ENCODE peak calls at places on chromosomes 11 and 22, in nine cellular contexts. O, W, K, G, B, U, I, Y and R are unnamed samples.

GRCh38 chr11:5247479-5248192 is 2.0 kb downstream of the HBG1 start:
- DNase-seq in O (no peak), W (no peak), K (no peak), G (no peak), B (no peak), U (no peak), I (no peak), Y (no peak), R (no peak)

GRCh38 chr11:87176044-87176443 is 138.3 kb downstream of the TMEM135 start:
- DNase-seq in O (no peak), W (no peak), K (no peak), G (peak; percentile 18), B (no peak), U (peak; percentile 49), I (no peak), Y (no peak), R (no peak)

GRCh38 chr22:37166675-37167066 is 17.0 kb upstream of the IL2RB start:
- DNase-seq in O (peak; percentile 88), W (no peak), K (peak; percentile 90), G (no peak), B (peak; percentile 88), U (peak; percentile 95), I (peak; percentile 91), Y (peak; percentile 92), R (peak; percentile 75)

GRCh38 chr22:27045103-27045940 is 387.9 kb downstream of the MIAT start:
- DNase-seq in O (no peak), W (peak; percentile 17), K (no peak), G (peak; percentile 83), B (no peak), U (no peak), I (no peak), Y (no peak), R (no peak)

GRCh38 chr22:47561115-47561675 is 798.7 kb downstream of the TBC1D22A start:
- DNase-seq in O (no peak), W (no peak), K (no peak), G (no peak), B (no peak), U (no peak), I (no peak), Y (no peak), R (no peak)

GRCh38 chr11:100800202-100800601 is 113.1 kb downstream of the ARHGAP42 start:
- DNase-seq in O (no peak), W (no peak), K (no peak), G (no peak), B (no peak), U (no peak), I (no peak), Y (no peak), R (no peak)

GRCh38 chr11:46176421-46176820 is 55.2 kb upstream of the PHF21A start:
- DNase-seq in O (no peak), W (no peak), K (no peak), G (no peak), B (no peak), U (no peak), I (peak; percentile 33), Y (no peak), R (no peak)

GRCh38 chr11:106727261-106727660 is 291.0 kb downstream of the GUCY1A2 start:
- DNase-seq in O (no peak), W (no peak), K (no peak), G (no peak), B (no peak), U (no peak), I (no peak), Y (no peak), R (no peak)

GRCh38 chr22:27438271-27438980 is 363.1 kb downstream of the MN1 start:
- DNase-seq in O (no peak), W (no peak), K (no peak), G (no peak), B (no peak), U (peak; percentile 53), I (no peak), Y (no peak), R (no peak)

GRCh38 chr11:126214446-126215240 is 3.1 kb downstream of the FAM118B start:
- DNase-seq in O (no peak), W (no peak), K (no peak), G (no peak), B (peak; percentile 48), U (no peak), I (peak; percentile 59), Y (no peak), R (no peak)

GRCh38 chr22:36565686-36566085 is 36.7 kb upstream of the EIF3D start:
- DNase-seq in O (no peak), W (no peak), K (no peak), G (no peak), B (no peak), U (no peak), I (no peak), Y (no peak), R (no peak)

GRCh38 chr22:31106651-31107205 is 640 bp downstream of the SELENOM start:
- DNase-seq in O (no peak), W (no peak), K (no peak), G (no peak), B (no peak), U (no peak), I (no peak), Y (no peak), R (no peak)

GRCh38 chr22:45475063-45475747 is 27.5 kb upstream of the FBLN1 start:
- DNase-seq in O (no peak), W (no peak), K (no peak), G (no peak), B (no peak), U (no peak), I (no peak), Y (peak; percentile 20), R (no peak)

GRCh38 chr22:45469573-45470383 is 32.9 kb upstream of the FBLN1 start:
- DNase-seq in O (no peak), W (peak; percentile 74), K (no peak), G (peak; percentile 31), B (no peak), U (no peak), I (no peak), Y (no peak), R (no peak)

GRCh38 chr22:45473626-45474237 is 29.0 kb upstream of the FBLN1 start:
- DNase-seq in O (no peak), W (no peak), K (no peak), G (no peak), B (no peak), U (no peak), I (no peak), Y (peak; percentile 6), R (no peak)

GRCh38 chr22:45470871-45471270 is 31.8 kb upstream of the FBLN1 start:
- DNase-seq in O (no peak), W (no peak), K (no peak), G (no peak), B (no peak), U (no peak), I (no peak), Y (no peak), R (no peak)

GRCh38 chr22:45472426-45472825 is 30.3 kb upstream of the FBLN1 start:
- DNase-seq in O (no peak), W (no peak), K (no peak), G (no peak), B (no peak), U (no peak), I (no peak), Y (peak; percentile 2), R (no peak)
- TF ChIP-seq CTCF in O (no peak), W (no peak), K (no peak), G (no peak), B (no peak), U (no peak), I (no peak), Y (no peak), R (no peak)

GRCh38 chr11:14625804-14626203 is 17.8 kb upstream of the PDE3B start:
- DNase-seq in O (no peak), W (no peak), K (no peak), G (no peak), B (no peak), U (no peak), I (no peak), Y (no peak), R (no peak)

GRCh38 chr11:14623036-14623435 is 20.6 kb upstream of the PDE3B start:
- DNase-seq in O (no peak), W (no peak), K (no peak), G (no peak), B (no peak), U (peak; percentile 56), I (no peak), Y (no peak), R (no peak)

GRCh38 chr11:14620027-14620511 is 23.5 kb upstream of the PDE3B start:
- DNase-seq in O (no peak), W (no peak), K (no peak), G (no peak), B (no peak), U (no peak), I (peak; percentile 51), Y (no peak), R (no peak)

GRCh38 chr11:14619580-14619979 is 24.0 kb upstream of the PDE3B start:
- DNase-seq in O (no peak), W (no peak), K (no peak), G (no peak), B (no peak), U (no peak), I (no peak), Y (no peak), R (no peak)

GRCh38 chr11:14622241-14622954 is 21.2 kb upstream of the PDE3B start:
- DNase-seq in O (no peak), W (no peak), K (no peak), G (no peak), B (no peak), U (no peak), I (no peak), Y (no peak), R (no peak)
- TF ChIP-seq CTCF in O (no peak), W (no peak), K (no peak), G (no peak), B (no peak), U (no peak), I (no peak), Y (no peak), R (no peak)

DNA sequence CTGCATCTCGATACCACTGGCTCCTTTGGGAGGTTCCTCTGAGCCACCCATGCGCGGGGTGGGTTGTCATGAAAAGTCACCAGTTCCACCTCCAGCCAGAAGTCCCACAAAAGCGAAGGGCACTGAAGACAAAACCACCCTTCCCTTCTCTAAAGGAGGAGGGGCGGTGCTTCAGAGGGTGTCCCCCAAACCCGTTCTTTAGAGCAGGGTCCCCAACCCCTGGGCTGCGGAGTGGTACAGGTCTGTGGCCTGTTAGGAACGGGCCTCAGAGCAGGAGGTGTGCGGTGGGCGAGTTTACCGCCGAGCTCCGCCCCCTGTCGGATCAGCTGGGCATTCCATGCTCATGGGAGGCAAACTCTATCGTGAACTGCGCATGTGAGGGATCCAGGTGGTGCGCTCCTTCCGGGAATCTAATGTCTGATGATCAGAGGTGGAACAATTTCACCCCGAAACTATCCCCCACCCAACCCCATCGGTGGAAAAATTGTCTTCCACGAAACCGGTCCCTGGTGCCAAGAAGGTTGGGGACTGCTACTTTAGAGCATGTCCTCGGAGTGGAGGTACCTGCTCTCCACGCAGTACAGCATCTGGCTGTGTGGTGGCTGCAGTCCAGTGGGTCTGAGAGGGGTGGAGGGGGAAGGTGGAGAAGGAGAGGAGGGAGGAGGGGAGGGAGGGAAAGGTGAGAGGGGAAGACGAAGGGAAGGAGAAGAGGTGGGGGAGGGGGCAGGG is 72.9 kb upstream of the SEPTIN5 start:
- DNase-seq in O (no peak), W (no peak), K (peak; percentile 91), G (no peak), B (peak; percentile 34), U (peak; percentile 92), I (no peak), Y (no peak), R (no peak)
- TF ChIP-seq CTCF in O (peak; percentile 46), W (peak; percentile 56), K (peak; percentile 97), G (peak; percentile 67), B (peak; percentile 31), U (peak; percentile 87), I (peak; percentile 26), Y (peak; percentile 28), R (no peak)

GRCh38 chr11:64355078-64355940 is 3.7 kb upstream of the RPS6KA4 start:
- DNase-seq in O (peak; percentile 77), W (no peak), K (peak; percentile 85), G (no peak), B (peak; percentile 87), U (peak; percentile 94), I (peak; percentile 66), Y (peak; percentile 90), R (peak; percentile 73)
- TF ChIP-seq CTCF in O (peak; percentile 75), W (peak; percentile 92), K (no peak), G (peak; percentile 93), B (peak; percentile 88), U (peak; percentile 77), I (peak; percentile 55), Y (peak; percentile 70), R (peak; percentile 42)